ENCODE peak calls at places on chromosome 11, in eight cellular contexts. O is uterus, P is right lobe of liver, R is transverse colon, Y is sigmoid colon, Z is gastrocnemius medialis, J is heart left ventricle, A is ovary. I is an unnamed sample.

GRCh38 chr11:102453286-102453797 is 777 bp upstream of the TMEM123 start:
- DNase-seq in J (no peak), Z (no peak), P (no peak), Y (no peak), O (peak; percentile 39), R (no peak), A (peak; percentile 50), I (peak; percentile 34)

GRCh38 chr11:92211576-92212167 is 12.9 kb upstream of the FAT3 start:
- DNase-seq in R (no peak), A (no peak), O (no peak), P (no peak), Z (no peak), Y (no peak), J (peak; percentile 10), I (no peak)

GRCh38 chr11:65576867-65577755 is 1.3 kb downstream of the EHBP1L1 start:
- DNase-seq in R (peak; percentile 81), A (peak; percentile 59), P (peak; percentile 75), O (peak; percentile 65), J (peak; percentile 77), Z (peak; percentile 98), Y (peak; percentile 92), I (peak; percentile 95)

GRCh38 chr11:122186439-122187080 is 70.5 kb upstream of the BLID start:
- DNase-seq in A (no peak), R (no peak), O (no peak), P (no peak), Z (no peak), J (no peak), Y (no peak), I (no peak)

GRCh38 chr11:78022397-78023396 is at the start of gene KCTD14:
- DNase-seq in R (peak; percentile 69), Z (no peak), P (peak; percentile 71), O (peak; percentile 38), A (peak; percentile 50), Y (peak; percentile 66), J (no peak), I (no peak)

GRCh38 chr11:38226684-38227083 is 1628.6 kb upstream of the RAG2 start:
- DNase-seq in J (no peak), Z (no peak), O (no peak), R (no peak), P (no peak), A (no peak), Y (no peak), I (no peak)

GRCh38 chr11:114015117-114015516 is 40.2 kb downstream of the HTR3A start:
- DNase-seq in P (no peak), Y (no peak), Z (no peak), J (no peak), A (no peak), O (no peak), R (no peak), I (no peak)

GRCh38 chr11:36249271-36249670 is 40.0 kb downstream of the COMMD9 start:
- DNase-seq in R (no peak), A (no peak), Z (no peak), P (no peak), Y (no peak), J (no peak), O (no peak), I (no peak)

GRCh38 chr11:67616431-67617242 is 9.9 kb downstream of the NDUFV1 start:
- DNase-seq in P (no peak), Y (no peak), J (no peak), A (no peak), O (no peak), Z (no peak), R (no peak), I (no peak)

GRCh38 chr11:111697910-111698309 is 68.3 kb downstream of the PPP2R1B start:
- DNase-seq in O (no peak), A (no peak), P (no peak), Y (no peak), R (no peak), Z (no peak), J (no peak), I (no peak)

GRCh38 chr11:2265854-2266585 is 4.4 kb downstream of the ASCL2 start:
- DNase-seq in R (no peak), O (no peak), P (no peak), A (peak; percentile 15), J (no peak), Y (no peak), Z (no peak), I (no peak)

GRCh38 chr11:120652705-120653335 is 141.3 kb downstream of the GRIK4 start:
- DNase-seq in P (no peak), J (no peak), A (no peak), Y (no peak), R (no peak), O (no peak), Z (no peak), I (no peak)

GRCh38 chr11:121418625-121419114 is 33.4 kb upstream of the SORL1 start:
- DNase-seq in P (peak; percentile 61), Z (peak; percentile 33), J (peak; percentile 29), R (peak; percentile 36), A (no peak), O (no peak), Y (no peak), I (no peak)

GRCh38 chr11:125938418-125938817 is 7.4 kb upstream of the VSIG10L2 start:
- DNase-seq in O (no peak), Z (no peak), Y (peak; percentile 59), P (no peak), R (no peak), J (no peak), A (no peak), I (peak; percentile 75)

GRCh38 chr11:64638017-64638664 is 47.1 kb downstream of the SLC22A12 start:
- DNase-seq in Y (peak; percentile 82), Z (no peak), O (no peak), J (no peak), A (peak; percentile 49), R (peak; percentile 70), P (no peak), I (no peak)

GRCh38 chr11:104096900-104097299 is 60.5 kb downstream of the DDI1 start:
- DNase-seq in J (no peak), R (no peak), Y (no peak), O (no peak), A (no peak), P (no peak), Z (no peak), I (no peak)

GRCh38 chr11:86800076-86800955 is at the start of gene PRSS23:
- DNase-seq in Z (peak; percentile 63), R (peak; percentile 77), P (peak; percentile 60), A (peak; percentile 81), Y (peak; percentile 88), J (peak; percentile 74), O (peak; percentile 76), I (peak; percentile 92)
- TF ChIP-seq POLR2A in Z (peak; percentile 71), R (peak; percentile 33), P (peak; percentile 62), A (no peak), Y (no peak), J (peak; percentile 53), O (peak; percentile 89), I (no peak)

GRCh38 chr11:100677796-100678195 is 9.3 kb upstream of the ARHGAP42 start:
- DNase-seq in R (no peak), A (no peak), P (no peak), Y (no peak), O (no peak), Z (no peak), J (no peak), I (no peak)
- TF ChIP-seq CTCF in R (no peak), A (no peak), P (no peak), Y (no peak), O (no peak), Z (no peak), J (no peak), I (no peak)

GRCh38 chr11:100689141-100689540 is 2.1 kb downstream of the ARHGAP42 start:
- DNase-seq in Y (no peak), O (no peak), J (no peak), R (no peak), P (no peak), Z (no peak), A (no peak), I (no peak)
- H3K4me3 ChIP-seq in Y (no peak overlapping the region), O (no peak overlapping the region), J (peak overlapping the region; percentile 69), R (peak overlapping the region; percentile 84), P (peak overlapping the region; percentile 4), Z (peak overlapping the region; percentile 52), A (no peak overlapping the region), I (no peak overlapping the region)

DNA sequence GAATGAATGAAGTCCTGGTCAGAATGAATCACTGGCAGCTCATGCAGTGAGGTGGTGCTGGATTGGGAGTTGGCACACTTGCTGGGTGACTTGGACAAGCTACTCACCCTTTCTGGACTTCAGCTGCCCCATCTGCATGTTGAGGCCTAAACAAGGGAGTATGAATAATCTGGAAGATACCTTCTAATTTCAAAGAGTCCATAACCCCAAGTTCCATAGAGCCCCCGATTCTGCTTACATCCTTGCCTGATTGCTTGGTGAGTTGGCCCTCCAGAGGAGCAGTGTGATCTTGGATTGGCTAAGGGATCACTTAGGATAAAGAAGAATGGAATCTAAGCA is 18.3 kb upstream of the ACCSL start:
- DNase-seq in A (no peak), J (no peak), Z (no peak), P (no peak), Y (no peak), R (no peak), O (no peak), I (no peak)
- TF ChIP-seq POLR2A in A (no peak), J (no peak), Z (no peak), P (no peak), Y (no peak), R (no peak), O (no peak), I (no peak)

GRCh38 chr11:61108847-61109585 is 6.7 kb downstream of the CD5 start:
- DNase-seq in P (peak; percentile 35), Y (no peak), Z (no peak), J (no peak), O (no peak), R (no peak), A (no peak), I (no peak)

GRCh38 chr11:61107888-61108287 is 5.6 kb downstream of the CD5 start:
- DNase-seq in P (no peak), O (no peak), R (no peak), Z (no peak), Y (no peak), A (no peak), J (no peak), I (no peak)

GRCh38 chr11:61104963-61105362 is 2.7 kb downstream of the CD5 start:
- DNase-seq in Y (peak; percentile 51), P (peak; percentile 43), O (no peak), R (no peak), Z (no peak), A (no peak), J (no peak), I (no peak)

GRCh38 chr11:61106296-61106695 is 4.0 kb downstream of the CD5 start:
- DNase-seq in Z (no peak), J (no peak), O (no peak), R (no peak), Y (no peak), P (peak; percentile 33), A (no peak), I (no peak)

DNA sequence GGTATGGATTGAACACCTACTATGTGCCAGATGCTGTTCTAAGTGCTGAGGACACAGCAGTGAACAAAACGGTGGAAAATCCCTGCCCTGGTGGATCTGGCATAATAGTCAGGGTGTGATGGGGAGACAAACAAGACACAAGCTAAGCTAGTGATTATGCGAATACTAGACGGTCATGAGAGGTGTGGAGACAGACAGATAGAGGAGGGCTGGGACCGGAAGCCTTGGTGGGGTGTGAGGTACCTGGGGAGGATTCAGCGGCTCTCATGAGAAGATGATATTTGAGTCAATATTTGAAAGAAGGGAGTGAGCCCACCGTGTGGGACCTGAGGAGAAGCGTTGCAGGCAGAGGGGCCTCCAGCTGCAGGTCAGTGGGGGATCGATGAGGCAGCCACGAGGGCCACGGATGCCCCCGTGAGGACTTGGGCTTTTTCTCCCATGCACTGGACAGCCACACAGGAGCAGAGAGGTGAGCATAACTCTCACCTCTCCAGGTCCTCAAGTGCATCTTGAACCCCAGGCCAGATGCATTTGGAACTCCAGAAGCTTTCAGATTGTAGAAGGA is 4.7 kb downstream of the CD5 start:
- DNase-seq in Z (no peak), O (no peak), A (no peak), P (peak; percentile 16), R (no peak), J (no peak), Y (no peak), I (no peak)
- TF ChIP-seq CTCF in Z (no peak), O (no peak), A (no peak), P (no peak), R (no peak), J (no peak), Y (no peak), I (no peak)